ENCODE peak calls at places on chromosomes 2 and 18, in six cellular contexts. N is breast epithelium, D is IMR-90, F is GM10248, X is Calu3, J is H9. H is an unnamed sample.

GRCh38 chr2:7685342-7686015 is 768.3 kb downstream of the RNF144A start:
- DNase-seq in N (no peak), D (peak), F (no peak), X (no peak), J (no peak), H (no peak)

GRCh38 chr2:7878786-7879515 is 802.9 kb upstream of the ID2 start:
- DNase-seq in N (no peak), D (peak), F (no peak), X (no peak), J (peak), H (no peak)

GRCh38 chr2:98070081-98070480 is 16.9 kb upstream of the VWA3B start:
- DNase-seq in N (no peak), D (no peak), F (no peak), X (no peak), J (peak), H (no peak)

GRCh38 chr2:46230115-46230571 is 67.1 kb upstream of the EPAS1 start:
- DNase-seq in N (no peak), D (no peak), F (peak), X (peak), J (peak), H (peak)

GRCh38 chr2:127166221-127166860 is 53.8 kb downstream of the CYP27C1 start:
- DNase-seq in N (no peak), D (no peak), F (no peak), X (no peak), J (no peak), H (no peak)

GRCh38 chr2:55999790-56000189 is 76.2 kb upstream of the EFEMP1 start:
- DNase-seq in N (no peak), D (no peak), F (no peak), X (no peak), J (no peak), H (no peak)

GRCh38 chr2:23404426-23404825 is 19.4 kb downstream of the KLHL29 start:
- DNase-seq in N (no peak), D (peak), F (peak), X (peak), J (peak), H (peak)

GRCh38 chr2:7523557-7524210 is 606.5 kb downstream of the RNF144A start:
- DNase-seq in N (no peak), D (no peak), F (no peak), X (no peak), J (no peak), H (no peak)

GRCh38 chr2:102915128-102915527 is 153.3 kb downstream of the TMEM182 start:
- DNase-seq in N (no peak), D (peak), F (no peak), X (no peak), J (no peak), H (peak)

GRCh38 chr2:36988008-36988407 is 21.7 kb upstream of the STRN start:
- DNase-seq in N (no peak), D (no peak), F (no peak), X (no peak), J (no peak), H (peak)

GRCh38 chr2:206260427-206261012 is 13.9 kb upstream of the ZDBF2 start:
- DNase-seq in N (no peak), D (peak), F (no peak), X (peak), J (no peak), H (peak)

GRCh38 chr2:11742702-11743530 is 3.5 kb upstream of the LPIN1 start:
- DNase-seq in N (no peak), D (no peak), F (no peak), X (no peak), J (no peak), H (no peak)

GRCh38 chr2:11743531-11743815 is 3.0 kb upstream of the LPIN1 start:
- DNase-seq in N (no peak), D (no peak), F (no peak), X (no peak), J (no peak), H (no peak)

GRCh38 chr2:11743846-11744553 is 2.4 kb upstream of the LPIN1 start:
- DNase-seq in N (peak), D (peak), F (peak), X (peak), J (peak), H (peak)

GRCh38 chr2:11742317-11742701 is 4.1 kb upstream of the LPIN1 start:
- DNase-seq in N (no peak), D (peak), F (no peak), X (no peak), J (no peak), H (no peak)

DNA sequence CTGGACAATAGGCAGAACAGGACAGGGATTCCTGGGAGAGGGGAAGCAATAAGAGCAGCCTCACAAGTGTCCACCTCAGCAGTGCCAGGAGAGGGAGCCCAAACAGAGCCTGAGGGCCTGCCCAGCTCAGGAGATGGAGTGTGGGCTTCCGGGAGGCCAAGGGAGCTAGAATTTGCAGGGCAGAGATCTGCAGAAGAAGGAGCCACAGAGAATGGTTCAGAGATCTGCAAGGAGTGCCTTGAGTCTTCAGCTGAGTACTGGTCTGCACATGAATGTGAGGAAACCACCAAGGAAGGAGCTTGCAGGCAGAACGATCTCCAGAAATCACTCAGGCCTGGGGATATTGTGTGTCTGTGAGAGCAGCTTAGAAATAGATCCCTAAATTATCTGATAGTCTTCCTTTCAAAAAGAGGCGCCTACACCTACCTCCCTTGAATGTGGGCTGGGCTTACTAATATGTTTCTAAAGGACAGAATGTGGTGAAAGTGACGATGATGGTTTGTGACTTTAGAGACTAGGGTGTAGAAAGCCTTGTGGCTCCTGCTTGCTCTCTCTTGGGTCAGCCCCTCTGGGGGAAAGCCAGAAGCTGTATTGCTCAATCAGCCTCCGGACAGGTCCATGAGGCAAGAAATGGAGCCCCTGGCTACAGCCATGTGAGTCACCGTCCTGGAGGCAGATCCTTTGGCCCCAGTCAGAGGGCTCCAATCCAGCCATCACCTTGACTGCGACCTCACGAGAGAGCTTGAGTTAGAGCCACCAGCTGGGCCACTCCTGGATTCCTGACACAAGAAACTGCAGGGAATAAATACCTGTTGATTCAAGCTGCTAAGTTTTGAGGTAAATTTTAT is 7.6 kb upstream of the LPIN1 start:
- DNase-seq in N (peak), D (peak), F (no peak), X (peak), J (peak), H (peak)
- TF ChIP-seq CTCF in N (no peak), D (peak), F (peak), X (peak), J (peak), H (peak)

GRCh38 chr2:159168707-159169106 is 117.8 kb downstream of the WDSUB1 start:
- DNase-seq in N (no peak), D (peak), F (no peak), X (no peak), J (no peak), H (no peak)
- TF ChIP-seq CTCF in N (no peak), D (peak), F (no peak), X (no peak), J (peak), H (no peak)

DNA sequence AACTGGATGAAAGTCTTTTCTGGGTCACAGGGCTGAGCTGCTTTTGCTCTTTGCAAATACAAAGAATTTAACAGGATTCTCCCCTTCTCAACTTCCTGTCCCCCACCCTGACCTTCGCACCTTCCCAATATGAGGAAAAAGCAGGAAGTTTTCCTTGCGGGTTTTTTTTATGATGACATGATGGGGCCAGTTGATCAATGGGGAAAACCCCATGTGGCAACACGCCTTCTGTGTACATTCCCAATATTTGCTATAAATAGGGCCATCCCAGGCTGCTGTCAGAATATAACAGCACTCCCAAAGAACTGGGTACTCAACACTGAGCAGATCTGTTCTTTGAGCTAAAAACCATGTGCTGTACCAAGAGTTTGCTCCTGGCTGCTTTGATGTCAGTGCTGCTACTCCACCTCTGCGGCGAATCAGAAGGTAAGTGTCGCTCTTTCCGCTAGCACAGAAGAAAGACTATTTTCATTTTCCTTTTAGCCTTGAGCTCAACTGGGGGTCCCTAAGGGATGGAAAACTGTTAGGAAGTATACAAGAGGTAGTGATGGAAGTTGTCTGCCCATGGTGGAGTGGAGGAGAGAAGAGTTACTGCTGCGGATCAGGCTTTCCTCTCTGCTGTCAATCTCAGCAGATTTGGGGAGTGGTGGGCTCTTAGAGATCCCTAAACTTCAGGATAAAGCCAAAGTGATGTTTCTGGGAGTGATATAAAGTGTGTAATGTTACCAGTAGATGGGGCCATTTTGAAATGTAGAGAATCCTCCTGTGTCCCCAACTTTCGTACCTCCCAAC is at the start of gene CCL20:
- DNase-seq in N (no peak), D (no peak), F (no peak), X (peak), J (no peak), H (peak)
- TF ChIP-seq CTCF in N (no peak), D (no peak), F (no peak), X (no peak), J (no peak), H (peak)

DNA sequence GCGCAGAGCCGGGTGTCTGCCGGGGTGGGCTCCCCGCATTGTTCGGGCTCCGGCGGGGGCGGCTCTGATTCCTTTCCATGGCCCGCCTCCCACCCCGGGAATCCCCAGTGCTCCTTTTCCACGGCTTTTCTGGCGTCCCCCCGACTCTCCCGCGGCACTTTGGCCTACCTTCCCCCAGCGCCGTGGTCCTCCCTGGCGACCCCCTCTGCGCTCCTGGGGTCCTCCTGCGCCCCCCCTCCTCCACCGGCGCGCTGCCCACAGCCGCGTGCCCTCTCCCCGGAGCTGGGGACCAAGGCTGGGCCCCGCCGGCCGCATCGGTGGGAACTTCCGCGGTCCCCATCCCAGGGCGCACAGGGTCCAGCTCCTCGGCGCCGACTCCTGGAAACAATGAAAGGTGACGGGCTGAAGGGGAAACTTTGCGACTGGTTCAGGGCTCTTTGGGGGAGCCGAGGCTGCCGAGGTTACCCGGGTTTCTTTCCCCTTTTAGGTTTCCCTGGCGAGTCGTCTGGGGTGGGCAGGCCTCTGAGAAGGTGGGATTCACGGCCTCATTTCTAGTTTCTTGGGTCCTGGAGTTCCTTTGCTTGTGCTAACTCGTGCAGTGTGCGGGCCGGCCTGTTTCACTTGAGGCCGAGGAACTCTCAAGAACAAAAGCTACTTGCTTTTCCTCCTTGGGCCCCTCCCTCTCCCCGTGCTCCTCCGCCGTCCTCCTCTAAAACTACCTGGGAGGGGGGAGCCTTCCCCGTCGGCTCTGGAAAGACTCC is 2.2 kb downstream of the TGIF1 start:
- DNase-seq in N (peak), D (peak), F (peak), X (peak), J (no peak), H (no peak)
- TF ChIP-seq CTCF in N (no peak), D (no peak), F (no peak), X (no peak), J (no peak), H (peak)

GRCh38 chr2:73997813-73998212 is 13.1 kb downstream of the TET3 start:
- DNase-seq in N (no peak), D (no peak), F (no peak), X (no peak), J (peak), H (no peak)
- TF ChIP-seq CTCF in N (no peak), D (peak), F (no peak), X (no peak), J (peak), H (no peak)

GRCh38 chr2:209209943-209210342 is 213.9 kb upstream of the MAP2 start:
- DNase-seq in N (no peak), D (no peak), F (no peak), X (no peak), J (peak), H (no peak)

GRCh38 chr2:209208211-209208610 is 215.6 kb upstream of the MAP2 start:
- DNase-seq in N (no peak), D (no peak), F (peak), X (peak), J (peak), H (peak)
- TF ChIP-seq CTCF in N (peak), D (no peak), F (peak), X (peak), J (peak), H (peak)